ENCODE peak calls at places on chromosomes 12 and 14, in seven cellular contexts. One of them, this sample, is unnamed.

GRCh38 chr12:100953217-100953616 is 158.6 kb downstream of the ANO4 start:
- DNase-seq in HCT116: no peak
- DNase-seq in HepG2: no peak
- DNase-seq in stomach: no peak
- DNase-seq in uterus: no peak
- DNase-seq in endothelial cell of umbilical vein: no peak
- DNase-seq in tibial nerve: no peak
- DNase-seq in this sample: no peak

GRCh38 chr12:122862110-122862634 is 26.9 kb downstream of the HIP1R start:
- DNase-seq in HepG2: no peak
- DNase-seq in endothelial cell of umbilical vein: no peak
- DNase-seq in tibial nerve: no peak
- DNase-seq in uterus: no peak
- DNase-seq in stomach: no peak
- DNase-seq in HCT116: no peak
- DNase-seq in this sample: no peak

GRCh38 chr14:27025648-27026047 is 427.8 kb upstream of the NOVA1 start:
- DNase-seq in HepG2: no peak
- DNase-seq in stomach: no peak
- DNase-seq in endothelial cell of umbilical vein: no peak
- DNase-seq in tibial nerve: no peak
- DNase-seq in uterus: no peak
- DNase-seq in HCT116: no peak
- DNase-seq in this sample: no peak

GRCh38 chr12:59928416-59928815 is 332.6 kb downstream of the SLC16A7 start:
- DNase-seq in uterus: no peak
- DNase-seq in HCT116: no peak
- DNase-seq in tibial nerve: no peak
- DNase-seq in endothelial cell of umbilical vein: no peak
- DNase-seq in HepG2: no peak
- DNase-seq in stomach: peak
- DNase-seq in this sample: no peak

GRCh38 chr12:102565555-102565954 is 85.2 kb upstream of the IGF1 start:
- DNase-seq in stomach: no peak
- DNase-seq in HCT116: no peak
- DNase-seq in tibial nerve: no peak
- DNase-seq in endothelial cell of umbilical vein: no peak
- DNase-seq in uterus: no peak
- DNase-seq in HepG2: no peak
- DNase-seq in this sample: no peak

GRCh38 chr12:85076688-85077430 is 40.7 kb downstream of the LRRIQ1 start:
- DNase-seq in endothelial cell of umbilical vein: peak
- DNase-seq in tibial nerve: no peak
- DNase-seq in HepG2: peak
- DNase-seq in HCT116: peak
- DNase-seq in uterus: no peak
- DNase-seq in stomach: no peak
- DNase-seq in this sample: peak

GRCh38 chr12:49432616-49433015 is 65.4 kb downstream of the SPATS2 start:
- DNase-seq in endothelial cell of umbilical vein: no peak
- DNase-seq in HepG2: no peak
- DNase-seq in stomach: no peak
- DNase-seq in uterus: no peak
- DNase-seq in tibial nerve: no peak
- DNase-seq in HCT116: no peak
- DNase-seq in this sample: no peak

GRCh38 chr12:57342207-57342691 is 88.6 kb downstream of the R3HDM2 start:
- DNase-seq in tibial nerve: no peak
- DNase-seq in HCT116: no peak
- DNase-seq in HepG2: no peak
- DNase-seq in uterus: no peak
- DNase-seq in stomach: no peak
- DNase-seq in endothelial cell of umbilical vein: peak
- DNase-seq in this sample: peak

GRCh38 chr14:38405851-38406630 is 150.1 kb upstream of the CLEC14A start:
- DNase-seq in endothelial cell of umbilical vein: peak
- DNase-seq in tibial nerve: no peak
- DNase-seq in uterus: no peak
- DNase-seq in HCT116: no peak
- DNase-seq in HepG2: no peak
- DNase-seq in stomach: no peak
- DNase-seq in this sample: no peak

GRCh38 chr14:50821471-50822464 is 9.2 kb downstream of the NIN start:
- DNase-seq in uterus: no peak
- DNase-seq in HepG2: no peak
- DNase-seq in endothelial cell of umbilical vein: no peak
- DNase-seq in stomach: peak
- DNase-seq in tibial nerve: no peak
- DNase-seq in HCT116: no peak
- DNase-seq in this sample: peak

GRCh38 chr14:100018482-100018881 is 46.7 kb upstream of the EVL start:
- DNase-seq in HepG2: peak
- DNase-seq in endothelial cell of umbilical vein: no peak
- DNase-seq in HCT116: no peak
- DNase-seq in tibial nerve: no peak
- DNase-seq in uterus: no peak
- DNase-seq in stomach: no peak
- DNase-seq in this sample: peak

GRCh38 chr14:97025722-97026121 is 228.5 kb downstream of the VRK1 start:
- DNase-seq in uterus: no peak
- DNase-seq in HepG2: no peak
- DNase-seq in HCT116: no peak
- DNase-seq in stomach: no peak
- DNase-seq in endothelial cell of umbilical vein: no peak
- DNase-seq in tibial nerve: no peak
- DNase-seq in this sample: no peak

GRCh38 chr14:75335588-75335987 is 57.0 kb downstream of the FOS start:
- DNase-seq in HCT116: no peak
- DNase-seq in uterus: no peak
- DNase-seq in stomach: no peak
- DNase-seq in endothelial cell of umbilical vein: no peak
- DNase-seq in HepG2: no peak
- DNase-seq in tibial nerve: no peak
- DNase-seq in this sample: no peak

GRCh38 chr12:93279849-93280412 is 97.8 kb upstream of the NUDT4 start:
- DNase-seq in HepG2: no peak
- DNase-seq in HCT116: no peak
- DNase-seq in stomach: no peak
- DNase-seq in tibial nerve: no peak
- DNase-seq in endothelial cell of umbilical vein: peak
- DNase-seq in uterus: no peak
- DNase-seq in this sample: no peak

GRCh38 chr12:8471093-8471492 is 15.3 kb downstream of the CLEC6A start:
- DNase-seq in uterus: no peak
- DNase-seq in HCT116: no peak
- DNase-seq in HepG2: no peak
- DNase-seq in stomach: no peak
- DNase-seq in endothelial cell of umbilical vein: no peak
- DNase-seq in tibial nerve: no peak
- DNase-seq in this sample: no peak

GRCh38 chr12:34607520-34608195 is 585.4 kb downstream of the ALG10 start:
- DNase-seq in stomach: no peak
- DNase-seq in HCT116: no peak
- DNase-seq in tibial nerve: no peak
- DNase-seq in uterus: no peak
- DNase-seq in endothelial cell of umbilical vein: no peak
- DNase-seq in HepG2: no peak
- DNase-seq in this sample: no peak

GRCh38 chr12:22728989-22729388 is 104.0 kb downstream of the ETNK1 start:
- DNase-seq in HepG2: no peak
- DNase-seq in endothelial cell of umbilical vein: no peak
- DNase-seq in tibial nerve: no peak
- DNase-seq in stomach: no peak
- DNase-seq in uterus: no peak
- DNase-seq in HCT116: no peak
- DNase-seq in this sample: no peak

GRCh38 chr14:70188608-70189540 is at the start of gene SLC8A3:
- DNase-seq in uterus: no peak
- DNase-seq in HepG2: no peak
- DNase-seq in tibial nerve: no peak
- DNase-seq in stomach: peak
- DNase-seq in endothelial cell of umbilical vein: peak
- DNase-seq in HCT116: no peak
- DNase-seq in this sample: no peak

GRCh38 chr12:52730793-52731192 is 27.5 kb upstream of the KRT77 start:
- DNase-seq in HCT116: no peak
- DNase-seq in stomach: no peak
- DNase-seq in HepG2: no peak
- DNase-seq in tibial nerve: no peak
- DNase-seq in endothelial cell of umbilical vein: no peak
- DNase-seq in uterus: no peak
- DNase-seq in this sample: no peak

GRCh38 chr12:49698619-49699545 is 8.3 kb downstream of the FMNL3 start:
- DNase-seq in HepG2: no peak
- DNase-seq in stomach: no peak
- DNase-seq in HCT116: no peak
- DNase-seq in endothelial cell of umbilical vein: peak
- DNase-seq in uterus: no peak
- DNase-seq in tibial nerve: no peak
- DNase-seq in this sample: peak

GRCh38 chr12:16893426-16893825 is 287.5 kb upstream of the LMO3 start:
- DNase-seq in stomach: no peak
- DNase-seq in uterus: no peak
- DNase-seq in endothelial cell of umbilical vein: no peak
- DNase-seq in HCT116: no peak
- DNase-seq in HepG2: no peak
- DNase-seq in tibial nerve: no peak
- DNase-seq in this sample: no peak

GRCh38 chr14:90632451-90632850 is 183.8 kb downstream of the TTC7B start:
- DNase-seq in HepG2: no peak
- DNase-seq in tibial nerve: no peak
- DNase-seq in stomach: no peak
- DNase-seq in HCT116: no peak
- DNase-seq in uterus: no peak
- DNase-seq in endothelial cell of umbilical vein: no peak
- DNase-seq in this sample: peak

GRCh38 chr12:93879476-93880376 is 202.6 kb downstream of the CRADD start:
- DNase-seq in uterus: no peak
- DNase-seq in stomach: no peak
- DNase-seq in tibial nerve: no peak
- DNase-seq in HepG2: no peak
- DNase-seq in HCT116: no peak
- DNase-seq in endothelial cell of umbilical vein: no peak
- DNase-seq in this sample: no peak

GRCh38 chr12:62130400-62130799 is 129.8 kb upstream of the USP15 start:
- DNase-seq in tibial nerve: no peak
- DNase-seq in HCT116: no peak
- DNase-seq in stomach: no peak
- DNase-seq in uterus: no peak
- DNase-seq in HepG2: no peak
- DNase-seq in endothelial cell of umbilical vein: no peak
- DNase-seq in this sample: no peak
- H3K4me3 ChIP-seq in tibial nerve: no peak
- H3K4me3 ChIP-seq in HCT116: no peak
- H3K4me3 ChIP-seq in stomach: no peak
- H3K4me3 ChIP-seq in uterus: no peak
- H3K4me3 ChIP-seq in HepG2: no peak
- H3K4me3 ChIP-seq in endothelial cell of umbilical vein: no peak
- H3K4me3 ChIP-seq in this sample: no peak

GRCh38 chr12:26719852-26720251 is 113.1 kb downstream of the ITPR2 start:
- DNase-seq in HCT116: no peak
- DNase-seq in tibial nerve: no peak
- DNase-seq in endothelial cell of umbilical vein: no peak
- DNase-seq in HepG2: no peak
- DNase-seq in stomach: no peak
- DNase-seq in uterus: no peak
- DNase-seq in this sample: no peak
- TF ChIP-seq CTCF in HCT116: peak
- TF ChIP-seq CTCF in tibial nerve: no peak
- TF ChIP-seq CTCF in endothelial cell of umbilical vein: no peak
- TF ChIP-seq CTCF in HepG2: no peak
- TF ChIP-seq CTCF in stomach: no peak
- TF ChIP-seq CTCF in uterus: no peak
- TF ChIP-seq CTCF in this sample: peak

GRCh38 chr14:102926104-102926503 is 3.6 kb downstream of the AMN start:
- DNase-seq in HepG2: no peak
- DNase-seq in tibial nerve: no peak
- DNase-seq in endothelial cell of umbilical vein: no peak
- DNase-seq in stomach: no peak
- DNase-seq in uterus: no peak
- DNase-seq in HCT116: no peak
- DNase-seq in this sample: no peak

GRCh38 chr14:102925646-102926045 is 3.2 kb downstream of the AMN start:
- DNase-seq in HepG2: no peak
- DNase-seq in uterus: no peak
- DNase-seq in endothelial cell of umbilical vein: no peak
- DNase-seq in tibial nerve: no peak
- DNase-seq in HCT116: no peak
- DNase-seq in stomach: no peak
- DNase-seq in this sample: no peak

GRCh38 chr14:102927878-102928411 is 5.5 kb downstream of the AMN start:
- DNase-seq in endothelial cell of umbilical vein: no peak
- DNase-seq in stomach: no peak
- DNase-seq in HCT116: no peak
- DNase-seq in uterus: no peak
- DNase-seq in tibial nerve: no peak
- DNase-seq in HepG2: no peak
- DNase-seq in this sample: peak

GRCh38 chr14:102928412-102929348 is 6.2 kb downstream of the AMN start:
- DNase-seq in uterus: peak
- DNase-seq in stomach: peak
- DNase-seq in tibial nerve: no peak
- DNase-seq in endothelial cell of umbilical vein: peak
- DNase-seq in HCT116: peak
- DNase-seq in HepG2: no peak
- DNase-seq in this sample: peak

DNA sequence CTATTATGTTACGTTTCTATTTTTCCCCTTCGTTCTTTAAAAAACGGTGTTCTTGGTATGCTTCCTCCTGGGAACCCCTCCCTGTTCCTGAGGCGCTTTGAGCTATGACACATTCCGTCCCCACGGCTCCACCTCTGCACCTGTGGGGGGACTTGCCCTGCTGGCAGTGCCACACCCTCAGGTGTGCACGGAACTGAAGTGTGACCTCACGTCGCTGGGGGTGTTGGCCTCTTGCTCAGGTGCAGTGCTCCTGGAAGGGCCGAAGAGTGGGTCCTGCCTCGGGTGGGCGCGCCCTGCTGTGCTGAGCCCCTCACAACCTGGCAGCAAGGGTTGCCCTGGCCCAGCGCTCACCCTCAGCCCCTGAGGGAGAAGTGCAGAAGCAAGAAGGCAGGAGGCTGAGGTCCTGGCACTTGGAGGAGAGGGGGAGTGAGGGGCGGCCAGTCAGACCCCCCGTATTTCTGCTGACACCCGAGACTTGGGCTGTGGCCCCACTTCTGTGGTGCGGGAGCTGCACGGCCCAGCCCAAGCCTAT is 4.9 kb downstream of the AMN start:
- DNase-seq in HCT116: peak
- DNase-seq in tibial nerve: no peak
- DNase-seq in uterus: no peak
- DNase-seq in HepG2: no peak
- DNase-seq in stomach: peak
- DNase-seq in endothelial cell of umbilical vein: no peak
- DNase-seq in this sample: no peak
- TF ChIP-seq POLR2A in HCT116: no peak
- TF ChIP-seq POLR2A in tibial nerve: no peak
- TF ChIP-seq POLR2A in uterus: no peak
- TF ChIP-seq POLR2A in HepG2: no peak
- TF ChIP-seq POLR2A in stomach: no peak
- TF ChIP-seq POLR2A in endothelial cell of umbilical vein: no peak
- TF ChIP-seq POLR2A in this sample: no peak

GRCh38 chr14:105399441-105399775 is 1.1 kb downstream of the TEX22 start:
- DNase-seq in endothelial cell of umbilical vein: no peak
- DNase-seq in stomach: no peak
- DNase-seq in uterus: no peak
- DNase-seq in HepG2: no peak
- DNase-seq in HCT116: no peak
- DNase-seq in tibial nerve: no peak
- DNase-seq in this sample: no peak
- H3K4me3 ChIP-seq in endothelial cell of umbilical vein: no peak
- H3K4me3 ChIP-seq in stomach: peak
- H3K4me3 ChIP-seq in uterus: no peak
- H3K4me3 ChIP-seq in HepG2: peak
- H3K4me3 ChIP-seq in HCT116: peak
- H3K4me3 ChIP-seq in tibial nerve: peak
- H3K4me3 ChIP-seq in this sample: peak